ENCODE peak calls at places on chromosome 6, in six cellular contexts. C is lower lobe of right lung, R is right cardiac atrium, P is neural progenitor cell, G is ovary, O is endodermal cell. H is an unnamed sample.

GRCh38 chr6:44646355-44646754 is 258.8 kb downstream of the CDC5L start:
- DNase-seq in G (no peak), P (no peak), R (no peak), O (no peak), C (no peak), H (no peak)

GRCh38 chr6:136011475-136011874 is 160.0 kb downstream of the PDE7B start:
- DNase-seq in R (no peak), G (no peak), O (no peak), C (no peak), P (no peak), H (no peak)

GRCh38 chr6:70563540-70563939 is 3.2 kb upstream of the SDHAF4 start:
- DNase-seq in O (peak; percentile 58), G (no peak), P (no peak), C (no peak), R (no peak), H (no peak)

GRCh38 chr6:29792123-29793035 is 35.2 kb upstream of the HLA-G start:
- DNase-seq in R (peak; percentile 90), C (peak; percentile 88), P (peak; percentile 40), G (peak; percentile 41), O (peak; percentile 90), H (peak; percentile 33)

GRCh38 chr6:42790549-42791181 is 8.8 kb downstream of the BICRAL start:
- DNase-seq in R (no peak), O (peak; percentile 80), C (no peak), P (peak; percentile 56), G (no peak), H (no peak)

GRCh38 chr6:33175436-33176069 is 16.7 kb downstream of the COL11A2 start:
- DNase-seq in O (no peak), C (no peak), R (peak; percentile 15), P (no peak), G (no peak), H (no peak)

GRCh38 chr6:69622230-69622629 is 174.6 kb downstream of the LMBRD1 start:
- DNase-seq in R (no peak), O (peak; percentile 58), C (no peak), G (no peak), P (no peak), H (peak; percentile 40)

GRCh38 chr6:36323062-36323461 is 13.6 kb downstream of the BNIP5 start:
- DNase-seq in G (no peak), C (no peak), R (no peak), P (peak; percentile 83), O (peak; percentile 70), H (no peak)

GRCh38 chr6:33595001-33595846 is 15.1 kb upstream of the BAK1 start:
- DNase-seq in O (no peak), C (no peak), R (no peak), P (peak; percentile 37), G (no peak), H (no peak)

GRCh38 chr6:170456886-170457698 is 96.0 kb downstream of the PSMB1 start:
- DNase-seq in P (no peak), C (no peak), G (no peak), O (peak; percentile 32), R (no peak), H (no peak)

DNA sequence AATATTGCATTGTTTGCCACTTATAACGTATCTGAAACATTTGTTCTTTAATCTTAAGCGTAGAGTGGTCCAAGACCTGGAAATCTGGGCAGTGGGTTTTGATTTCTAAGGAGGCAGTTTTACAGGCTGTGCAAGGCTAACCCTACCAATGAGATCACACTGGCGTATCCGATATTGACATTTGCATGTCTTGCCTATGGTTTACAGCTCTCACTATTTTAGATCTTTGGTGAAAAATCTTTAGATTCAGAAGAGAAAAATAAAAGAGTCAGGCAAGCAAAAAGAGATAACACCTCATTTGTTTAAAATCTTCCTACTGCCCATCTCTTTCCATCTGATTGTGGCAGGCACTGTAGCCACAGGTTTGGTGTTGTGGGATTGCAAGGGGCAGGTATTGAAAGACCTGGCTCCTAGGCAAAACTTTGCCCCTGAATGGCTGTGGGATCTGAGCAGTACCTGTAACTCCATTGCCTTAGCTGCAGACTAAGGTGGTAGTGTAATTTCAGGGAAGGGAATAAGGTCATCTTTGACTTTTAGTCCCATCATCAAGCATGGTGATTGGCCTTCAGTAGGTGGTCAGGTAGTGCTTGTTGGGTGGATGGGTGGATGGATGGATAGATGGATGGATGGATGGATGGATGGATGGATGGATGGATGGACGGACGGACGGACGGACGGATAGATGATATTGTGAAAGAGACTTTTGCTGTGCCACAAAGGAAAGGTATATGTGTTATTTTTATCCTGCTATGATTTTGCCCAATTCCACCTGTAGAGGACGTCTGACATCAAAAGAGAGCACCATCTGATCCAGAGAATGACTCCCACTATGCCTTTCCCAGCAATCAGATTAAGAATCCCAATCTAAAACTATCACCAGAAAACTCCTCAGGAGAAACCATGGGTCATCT is 1.9 kb downstream of the TNFAIP3 start:
- DNase-seq in O (no peak), C (no peak), G (no peak), P (no peak), R (no peak), H (no peak)
- H3K4me1 ChIP-seq in O (peaks cover 7% of the 10 kb centered on the region), C (peaks cover 65% of the 10 kb centered on the region), G (peaks cover 5% of the 10 kb centered on the region), P (peaks cover 73% of the 10 kb centered on the region), R (peaks cover 5% of the 10 kb centered on the region), H (peaks cover 7% of the 10 kb centered on the region)

GRCh38 chr6:27678449-27678848 is 205.5 kb upstream of the ZNF184 start:
- DNase-seq in G (no peak), O (no peak), R (no peak), C (no peak), P (no peak), H (no peak)

GRCh38 chr6:27672113-27672799 is 199.4 kb upstream of the ZNF184 start:
- DNase-seq in R (no peak), O (peak; percentile 92), P (peak; percentile 88), G (peak; percentile 50), C (no peak), H (no peak)

GRCh38 chr6:27679308-27679967 is 206.5 kb upstream of the ZNF184 start:
- DNase-seq in P (peak; percentile 73), R (no peak), O (peak; percentile 70), G (no peak), C (no peak), H (no peak)

GRCh38 chr6:27669798-27670301 is 196.9 kb upstream of the ZNF184 start:
- DNase-seq in G (no peak), P (peak; percentile 50), O (peak; percentile 71), C (no peak), R (no peak), H (no peak)

DNA sequence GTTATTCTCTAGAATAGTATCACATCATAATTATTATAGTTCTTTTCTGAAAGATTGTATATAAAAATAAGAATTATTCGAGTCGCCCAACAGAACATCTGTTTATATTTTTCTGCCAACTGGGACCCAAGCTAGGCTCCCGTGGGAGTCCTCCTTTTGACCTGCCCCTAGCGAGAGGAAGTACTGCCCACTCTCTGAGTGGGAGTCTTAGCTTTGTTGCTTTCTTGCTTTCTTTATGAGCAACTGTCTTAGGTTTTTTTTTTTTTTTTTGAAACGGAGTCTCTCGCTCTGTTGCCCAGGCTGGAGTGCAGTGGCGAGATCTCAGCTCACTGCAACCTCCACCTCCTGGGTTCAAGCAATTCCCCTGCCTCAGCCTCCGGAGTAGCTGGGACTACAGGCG is 202.0 kb upstream of the ZNF184 start:
- DNase-seq in G (no peak), O (no peak), R (no peak), C (no peak), P (no peak), H (no peak)
- H3K27me3 ChIP-seq in G (no peaks in the 10 kb centered on the region), O (peaks cover 64% of the 10 kb centered on the region), R (no peaks in the 10 kb centered on the region), C (peaks cover 96% of the 10 kb centered on the region), P (peaks cover 92% of the 10 kb centered on the region), H (peaks cover 33% of the 10 kb centered on the region)

DNA sequence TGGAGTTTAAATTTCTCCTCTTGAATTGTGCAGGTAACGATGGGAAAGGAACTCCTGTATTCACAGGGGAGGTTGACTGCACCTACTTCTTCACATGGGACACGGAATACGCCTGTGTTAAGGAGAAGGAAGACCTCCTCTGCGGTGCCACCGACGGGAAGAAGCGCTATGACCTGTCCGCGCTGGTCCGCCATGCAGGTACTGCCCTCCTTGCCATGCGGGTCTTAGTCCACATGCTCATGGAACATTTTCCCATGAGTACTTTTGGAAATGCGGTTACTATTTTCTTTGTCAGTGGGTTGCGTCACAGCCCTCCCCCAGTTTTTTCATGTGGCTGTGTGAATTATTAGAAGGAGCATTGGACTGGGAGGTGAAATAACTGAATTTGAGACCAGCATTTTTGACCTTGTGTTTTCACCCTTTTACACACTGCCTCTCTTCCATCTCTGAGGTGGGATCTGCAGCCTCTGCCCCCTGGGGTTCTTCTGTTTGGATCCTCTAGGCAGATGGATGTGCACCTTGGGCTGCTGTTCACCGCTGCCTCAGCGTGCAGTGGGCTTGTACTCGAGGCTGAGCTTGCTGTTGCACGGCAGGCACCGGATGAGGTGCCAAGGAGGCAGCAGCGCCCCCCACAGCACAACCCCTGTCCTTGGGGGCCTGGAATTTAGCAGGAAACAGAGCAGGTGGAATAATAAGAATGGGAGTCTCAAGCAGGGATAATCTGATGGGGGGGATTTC is 71.8 kb downstream of the IGF2R start:
- DNase-seq in G (no peak), O (peak; percentile 38), P (no peak), R (peak; percentile 51), C (no peak), H (no peak)
- H3K27ac ChIP-seq in G (no peak overlapping the region), O (no peak overlapping the region), P (no peak overlapping the region), R (no peak overlapping the region), C (no peak overlapping the region), H (peak overlapping the region; percentile 22)

DNA sequence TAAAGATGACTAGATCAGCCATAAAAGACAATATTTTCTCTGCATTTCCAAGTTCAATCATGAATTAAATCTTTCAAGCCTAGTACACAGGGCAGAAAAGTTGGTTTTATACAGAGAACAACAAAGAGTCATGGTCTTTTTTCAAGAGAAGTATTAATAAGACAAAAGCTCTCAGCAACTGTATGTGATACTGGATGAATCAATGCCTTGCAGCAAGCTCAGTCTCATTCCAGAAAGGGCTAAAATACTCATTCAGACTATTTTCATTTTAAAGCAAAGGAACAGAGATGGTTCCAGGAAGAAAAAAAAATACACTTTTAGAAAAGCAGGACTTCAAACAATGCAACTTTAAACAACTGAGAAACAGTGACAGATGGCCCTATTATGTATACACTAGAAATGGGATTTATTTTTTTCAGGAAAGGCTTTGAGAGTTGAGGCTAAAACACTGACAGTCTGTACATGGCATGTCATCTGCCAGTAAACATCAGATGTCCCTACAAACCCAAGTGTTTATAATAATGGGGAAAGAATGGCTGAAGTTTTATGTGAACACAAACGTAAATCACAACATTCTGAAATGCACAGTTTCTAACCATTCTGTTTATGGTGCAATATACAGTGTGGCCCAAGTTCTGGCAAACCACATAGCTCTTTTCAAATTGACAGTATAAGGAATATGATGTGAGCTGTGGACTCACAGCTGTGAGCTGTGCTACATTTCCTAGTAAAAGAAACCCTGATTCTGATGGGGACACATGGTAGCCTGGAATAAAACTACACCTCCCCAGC is 114.3 kb upstream of the DST start:
- DNase-seq in R (no peak), P (no peak), O (no peak), G (no peak), C (no peak), H (no peak)
- H3K4me1 ChIP-seq in R (peaks cover 6% of the 10 kb centered on the region), P (peaks cover 66% of the 10 kb centered on the region), O (peaks cover 2% of the 10 kb centered on the region), G (peaks cover 5% of the 10 kb centered on the region), C (peaks cover 42% of the 10 kb centered on the region), H (no peaks in the 10 kb centered on the region)

GRCh38 chr6:31308050-31308844 is 36.4 kb upstream of the HLA-C start:
- DNase-seq in O (peak; percentile 83), C (peak; percentile 93), R (peak; percentile 62), P (peak; percentile 10), G (no peak), H (peak; percentile 76)
- H3K27me3 ChIP-seq in O (peaks cover 55% of the 10 kb centered on the region), C (peaks cover 16% of the 10 kb centered on the region), R (no peaks in the 10 kb centered on the region), P (peaks cover 17% of the 10 kb centered on the region), G (no peaks in the 10 kb centered on the region), H (no peaks in the 10 kb centered on the region)

H was measured in prostate gland.